ENCODE peak calls at places on chromosomes 11 and 22, in seven cellular contexts. D, K, X, O, V, A and J are unnamed samples.

GRCh38 chr11:20658135-20658534 is 11.3 kb upstream of the NELL1 start:
- DNase-seq in D (no peak), K (no peak), X (no peak), O (no peak), V (no peak), A (no peak), J (peak; percentile 26)

GRCh38 chr22:32764330-32765116 is 37.0 kb upstream of the TIMP3 start:
- DNase-seq in D (no peak), K (peak; percentile 73), X (peak; percentile 95), O (peak; percentile 49), V (peak; percentile 72), A (peak; percentile 61), J (peak; percentile 87)

GRCh38 chr11:2314525-2315394 is 12.9 kb downstream of the TSPAN32 start:
- DNase-seq in D (peak; percentile 93), K (peak; percentile 94), X (peak; percentile 87), O (no peak), V (peak; percentile 19), A (no peak), J (no peak)

GRCh38 chr11:36009469-36009868 is 65.6 kb downstream of the LDLRAD3 start:
- DNase-seq in D (no peak), K (no peak), X (peak; percentile 52), O (peak; percentile 43), V (no peak), A (peak; percentile 17), J (peak; percentile 84)

GRCh38 chr22:35359380-35360065 is 21.4 kb upstream of the HMOX1 start:
- DNase-seq in D (no peak), K (no peak), X (no peak), O (peak; percentile 64), V (no peak), A (no peak), J (no peak)

GRCh38 chr22:45632791-45633515 is 38.7 kb upstream of the ATXN10 start:
- DNase-seq in D (no peak), K (peak; percentile 37), X (no peak), O (peak; percentile 30), V (peak; percentile 5), A (no peak), J (no peak)

GRCh38 chr11:73464347-73464746 is 88.1 kb downstream of the RELT start:
- DNase-seq in D (no peak), K (no peak), X (no peak), O (no peak), V (no peak), A (no peak), J (no peak)

GRCh38 chr11:93542753-93543246 is 391 bp downstream of the SMCO4 start:
- DNase-seq in D (no peak), K (peak; percentile 62), X (no peak), O (no peak), V (no peak), A (no peak), J (no peak)

GRCh38 chr22:20744456-20744855 is 29.5 kb upstream of the SERPIND1 start:
- DNase-seq in D (no peak), K (no peak), X (no peak), O (no peak), V (no peak), A (no peak), J (no peak)

GRCh38 chr11:797300-798092 is 585 bp downstream of the SLC25A22 start:
- DNase-seq in D (peak; percentile 86), K (peak; percentile 78), X (peak; percentile 91), O (peak; percentile 77), V (peak; percentile 85), A (no peak), J (peak; percentile 68)

GRCh38 chr11:103486609-103487008 is 377.4 kb downstream of the DYNC2H1 start:
- DNase-seq in D (no peak), K (no peak), X (peak; percentile 42), O (no peak), V (no peak), A (no peak), J (no peak)